ENCODE peak calls at places on chromosomes 3 and 15, in ten cellular contexts. Q is lower lobe of right lung, R is H7, M is A549, V is AG04449, T is fibroblast of lung, Y is ovary, U is suprapubic skin, S is SJSA1, P is GM12864. B is an unnamed sample.

GRCh38 chr15:40853241-40853890 is 9.5 kb downstream of the SPINT1 start:
- DNase-seq in Q (no peak), R (no peak), M (no peak), V (no peak), T (no peak), Y (no peak), U (no peak), S (no peak), P (no peak), B (no peak)

GRCh38 chr3:24405057-24405456 is 89.6 kb downstream of the THRB start:
- DNase-seq in Q (no peak), R (no peak), M (no peak), V (no peak), T (no peak), Y (no peak), U (no peak), S (no peak), P (no peak), B (no peak)

GRCh38 chr15:53580371-53580770 is 179.1 kb downstream of the WDR72 start:
- DNase-seq in Q (no peak), R (no peak), M (no peak), V (no peak), T (no peak), Y (no peak), U (no peak), S (no peak), P (no peak), B (no peak)

GRCh38 chr3:169662215-169663070 is 1.1 kb downstream of the MECOM start:
- DNase-seq in Q (peak; percentile 87), R (peak; percentile 94), M (peak; percentile 53), V (no peak), T (peak; percentile 82), Y (peak; percentile 73), U (no peak), S (peak; percentile 63), P (no peak), B (peak; percentile 21)

GRCh38 chr3:16280671-16281070 is 15.7 kb downstream of the OXNAD1 start:
- DNase-seq in Q (no peak), R (no peak), M (no peak), V (no peak), T (no peak), Y (no peak), U (no peak), S (no peak), P (no peak), B (no peak)

GRCh38 chr3:164416491-164417222 is 661.6 kb downstream of the SI start:
- DNase-seq in Q (no peak), R (no peak), M (no peak), V (no peak), T (no peak), Y (no peak), U (no peak), S (no peak), P (no peak), B (no peak)

GRCh38 chr3:29144807-29145206 is 136.1 kb upstream of the RBMS3 start:
- DNase-seq in Q (no peak), R (no peak), M (no peak), V (peak; percentile 28), T (peak; percentile 72), Y (no peak), U (no peak), S (peak; percentile 42), P (no peak), B (no peak)

GRCh38 chr3:47006145-47006651 is 26.7 kb downstream of the NBEAL2 start:
- DNase-seq in Q (no peak), R (no peak), M (no peak), V (no peak), T (no peak), Y (peak; percentile 24), U (no peak), S (no peak), P (no peak), B (no peak)

GRCh38 chr3:130091958-130092357 is 10.3 kb downstream of the ALG1L2 start:
- DNase-seq in Q (no peak), R (no peak), M (no peak), V (no peak), T (no peak), Y (no peak), U (no peak), S (no peak), P (no peak), B (no peak)

GRCh38 chr3:68904578-68904977 is 27.8 kb downstream of the TAFA4 start:
- DNase-seq in Q (no peak), R (no peak), M (no peak), V (no peak), T (no peak), Y (no peak), U (no peak), S (no peak), P (no peak), B (no peak)
- H3K4me3 ChIP-seq in Q (no peak overlapping the region), R (no peak overlapping the region), M (no peak overlapping the region), V (no peak overlapping the region), T (no peak overlapping the region), Y (no peak overlapping the region), U (no peak overlapping the region), S (no peak overlapping the region), P (no peak overlapping the region), B (no peak overlapping the region)

DNA sequence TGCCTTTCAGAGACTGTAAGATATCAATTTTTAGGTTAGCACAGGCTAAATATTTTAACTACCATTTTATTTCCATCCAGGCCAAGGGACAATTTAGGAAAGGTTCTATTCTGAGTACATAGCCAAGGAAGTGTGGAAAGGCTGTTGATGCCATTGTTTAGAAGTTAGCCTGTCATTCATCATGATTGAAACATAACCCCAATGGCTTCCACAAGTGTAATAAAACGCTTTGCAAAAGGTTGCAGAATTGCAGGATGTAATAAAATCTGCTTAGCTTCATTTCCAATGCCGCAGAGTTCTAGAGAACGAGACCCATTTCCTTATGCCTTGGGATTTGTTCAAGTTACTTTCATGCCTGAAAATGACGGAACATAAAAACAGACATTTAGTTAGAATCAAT is 678.1 kb upstream of the CFAP20DC start:
- DNase-seq in Q (no peak), R (no peak), M (no peak), V (no peak), T (no peak), Y (no peak), U (no peak), S (no peak), P (no peak), B (no peak)
- H3K4me3 ChIP-seq in Q (no peak overlapping the region), R (no peak overlapping the region), M (no peak overlapping the region), V (no peak overlapping the region), T (no peak overlapping the region), Y (no peak overlapping the region), U (no peak overlapping the region), S (no peak overlapping the region), P (no peak overlapping the region), B (no peak overlapping the region)

GRCh38 chr15:56019060-56019793 is 25.8 kb upstream of the NEDD4 start:
- DNase-seq in Q (no peak), R (no peak), M (no peak), V (no peak), T (no peak), Y (no peak), U (no peak), S (no peak), P (no peak), B (no peak)
- H3K4me3 ChIP-seq in Q (no peak overlapping the region), R (no peak overlapping the region), M (peak overlapping the region; percentile 38), V (no peak overlapping the region), T (no peak overlapping the region), Y (no peak overlapping the region), U (no peak overlapping the region), S (peak overlapping the region; percentile 38), P (no peak overlapping the region), B (no peak overlapping the region)

GRCh38 chr3:135853981-135854380 is 111.5 kb upstream of the PPP2R3A start:
- DNase-seq in Q (no peak), R (no peak), M (no peak), V (no peak), T (no peak), Y (no peak), U (no peak), S (no peak), P (no peak), B (no peak)

GRCh38 chr3:135851201-135852061 is 114.1 kb upstream of the PPP2R3A start:
- DNase-seq in Q (no peak), R (no peak), M (no peak), V (no peak), T (no peak), Y (no peak), U (no peak), S (no peak), P (no peak), B (no peak)

GRCh38 chr3:135849827-135850226 is 115.7 kb upstream of the PPP2R3A start:
- DNase-seq in Q (no peak), R (no peak), M (no peak), V (no peak), T (no peak), Y (no peak), U (no peak), S (no peak), P (no peak), B (no peak)

GRCh38 chr3:135844381-135844780 is 121.1 kb upstream of the PPP2R3A start:
- DNase-seq in Q (no peak), R (no peak), M (no peak), V (no peak), T (no peak), Y (no peak), U (no peak), S (no peak), P (no peak), B (no peak)

DNA sequence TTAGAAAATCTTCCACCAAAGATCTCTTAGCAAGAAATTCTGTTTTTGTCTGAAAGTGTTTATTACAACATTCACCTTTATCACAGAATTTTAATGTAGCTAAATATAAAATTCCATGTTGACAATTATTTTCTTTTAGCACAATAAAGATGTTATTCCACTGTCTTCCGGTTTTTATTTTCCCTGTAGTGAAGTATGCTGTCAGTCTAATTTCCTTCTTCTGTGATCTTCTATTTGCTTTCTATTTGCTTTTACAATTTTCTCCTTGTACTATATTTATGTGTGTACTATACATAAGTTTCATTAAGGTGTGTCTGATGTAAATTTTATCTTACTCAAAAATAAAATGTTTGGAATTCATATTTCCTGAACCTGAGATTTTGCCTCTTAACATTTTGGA is 117.5 kb upstream of the PPP2R3A start:
- DNase-seq in Q (no peak), R (no peak), M (no peak), V (no peak), T (no peak), Y (no peak), U (no peak), S (no peak), P (no peak), B (no peak)
- H3K4me3 ChIP-seq in Q (no peak overlapping the region), R (no peak overlapping the region), M (no peak overlapping the region), V (no peak overlapping the region), T (no peak overlapping the region), Y (no peak overlapping the region), U (no peak overlapping the region), S (no peak overlapping the region), P (no peak overlapping the region), B (no peak overlapping the region)

DNA sequence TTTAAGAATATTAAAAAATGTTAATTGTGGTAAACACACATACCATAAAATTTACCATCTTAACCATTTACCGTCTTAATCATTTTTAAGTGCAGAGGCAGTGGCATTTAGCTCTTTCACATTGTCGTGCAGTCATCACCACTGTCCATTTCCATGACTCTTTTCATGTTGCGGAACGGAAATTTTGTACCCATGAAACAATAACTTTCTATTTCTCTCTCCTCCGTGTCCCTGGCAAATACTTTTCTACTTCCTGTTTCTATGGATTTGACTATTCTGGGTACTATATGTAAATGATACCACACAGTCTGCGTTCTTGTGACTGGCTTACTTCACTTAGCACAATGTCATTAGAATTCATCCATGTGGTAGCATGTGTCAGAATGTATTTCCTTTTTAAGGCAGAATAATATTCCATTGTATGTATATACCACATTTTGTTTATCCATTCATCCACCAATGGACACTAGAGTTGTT is 27.9 kb downstream of the AKAP13 start:
- DNase-seq in Q (no peak), R (no peak), M (no peak), V (no peak), T (no peak), Y (no peak), U (no peak), S (no peak), P (peak; percentile 64), B (no peak)
- H3K4me3 ChIP-seq in Q (no peak overlapping the region), R (no peak overlapping the region), M (no peak overlapping the region), V (no peak overlapping the region), T (no peak overlapping the region), Y (no peak overlapping the region), U (no peak overlapping the region), S (no peak overlapping the region), P (no peak overlapping the region), B (no peak overlapping the region)

B was measured in Jurkat, Clone E6-1.